ENCODE peak calls at places on chromosomes 13 and 19, in nine cellular contexts. Q, D, L, Y, V, I, E, R and K are unnamed samples.

GRCh38 chr19:1851581-1852293 is 3.5 kb upstream of the REXO1 start:
- DNase-seq in Q (no peak), D (peak), L (no peak), Y (no peak), V (no peak), I (no peak), E (no peak), R (peak), K (no peak)

GRCh38 chr19:44891016-44891882 is at the start of gene TOMM40:
- DNase-seq in Q (peak), D (peak), L (peak), Y (peak), V (no peak), I (peak), E (peak), R (no peak), K (no peak)

GRCh38 chr13:90551253-90551652 is 796.2 kb upstream of the MIR17HG start:
- DNase-seq in Q (no peak), D (no peak), L (no peak), Y (no peak), V (no peak), I (no peak), E (no peak), R (no peak), K (no peak)

GRCh38 chr13:103716689-103717088 is 650.5 kb upstream of the SLC10A2 start:
- DNase-seq in Q (no peak), D (no peak), L (no peak), Y (no peak), V (no peak), I (no peak), E (no peak), R (no peak), K (no peak)

GRCh38 chr13:112346899-112347229 is 29.3 kb upstream of the SPACA7 start:
- DNase-seq in Q (no peak), D (no peak), L (no peak), Y (no peak), V (no peak), I (no peak), E (no peak), R (no peak), K (no peak)

GRCh38 chr13:76455960-76456359 is 430.2 kb downstream of the KCTD12 start:
- DNase-seq in Q (peak), D (no peak), L (no peak), Y (peak), V (no peak), I (no peak), E (no peak), R (no peak), K (no peak)

GRCh38 chr13:105991622-105992254 is 543.7 kb downstream of the EFNB2 start:
- DNase-seq in Q (peak), D (no peak), L (peak), Y (peak), V (peak), I (no peak), E (no peak), R (no peak), K (peak)

GRCh38 chr19:40397568-40397906 is 7.6 kb upstream of the HIPK4 start:
- DNase-seq in Q (no peak), D (no peak), L (no peak), Y (no peak), V (no peak), I (no peak), E (no peak), R (peak), K (no peak)

GRCh38 chr13:81138353-81138995 is 797.5 kb upstream of the SPRY2 start:
- DNase-seq in Q (no peak), D (no peak), L (no peak), Y (no peak), V (no peak), I (no peak), E (no peak), R (peak), K (no peak)

GRCh38 chr13:74819549-74819948 is 662.4 kb downstream of the TBC1D4 start:
- DNase-seq in Q (peak), D (no peak), L (no peak), Y (peak), V (no peak), I (no peak), E (no peak), R (no peak), K (no peak)

GRCh38 chr13:74056829-74057564 is 77.2 kb downstream of the KLF12 start:
- DNase-seq in Q (no peak), D (no peak), L (no peak), Y (peak), V (no peak), I (no peak), E (no peak), R (no peak), K (no peak)

GRCh38 chr19:32018014-32018413 is 327.4 kb upstream of the ZNF507 start:
- DNase-seq in Q (peak), D (no peak), L (no peak), Y (no peak), V (peak), I (no peak), E (no peak), R (no peak), K (peak)

GRCh38 chr13:79435549-79435948 is 29.5 kb upstream of the RBM26 start:
- DNase-seq in Q (peak), D (no peak), L (peak), Y (peak), V (no peak), I (no peak), E (no peak), R (no peak), K (peak)

GRCh38 chr13:91356919-91357612 is 9.6 kb downstream of the MIR17HG start:
- DNase-seq in Q (no peak), D (no peak), L (no peak), Y (no peak), V (no peak), I (no peak), E (peak), R (no peak), K (no peak)

GRCh38 chr13:84810781-84811180 is 928.5 kb upstream of the SLITRK1 start:
- DNase-seq in Q (no peak), D (no peak), L (no peak), Y (no peak), V (no peak), I (no peak), E (no peak), R (no peak), K (no peak)

GRCh38 chr13:45137501-45137880 is 17.2 kb downstream of the GTF2F2 start:
- DNase-seq in Q (no peak), D (no peak), L (no peak), Y (no peak), V (no peak), I (no peak), E (no peak), R (no peak), K (no peak)

GRCh38 chr19:11699931-11700794 is 38.6 kb downstream of the ZNF823 start:
- DNase-seq in Q (peak), D (no peak), L (peak), Y (peak), V (no peak), I (no peak), E (peak), R (no peak), K (no peak)

GRCh38 chr13:102310691-102311432 is 91.0 kb downstream of the FGF14 start:
- DNase-seq in Q (no peak), D (no peak), L (no peak), Y (peak), V (no peak), I (no peak), E (no peak), R (no peak), K (no peak)

GRCh38 chr13:21343659-21344058 is 115.4 kb downstream of the ZDHHC20 start:
- DNase-seq in Q (no peak), D (no peak), L (no peak), Y (no peak), V (no peak), I (no peak), E (no peak), R (no peak), K (no peak)

GRCh38 chr19:9523885-9524474 is 14.5 kb downstream of the ZNF426 start:
- DNase-seq in Q (peak), D (no peak), L (no peak), Y (peak), V (no peak), I (no peak), E (no peak), R (no peak), K (no peak)
- H3K4me3 ChIP-seq in Q (no peak), D (peak), L (no peak), Y (no peak), V (peak), I (no peak), E (no peak), R (no peak), K (no peak)

GRCh38 chr13:59346861-59347470 is 816.8 kb downstream of the DIAPH3 start:
- DNase-seq in Q (no peak), D (no peak), L (no peak), Y (no peak), V (no peak), I (no peak), E (no peak), R (no peak), K (no peak)

GRCh38 chr13:59343132-59343531 is 820.6 kb downstream of the DIAPH3 start:
- DNase-seq in Q (no peak), D (no peak), L (no peak), Y (no peak), V (no peak), I (no peak), E (no peak), R (no peak), K (no peak)

GRCh38 chr13:59345316-59345715 is 818.4 kb downstream of the DIAPH3 start:
- DNase-seq in Q (peak), D (no peak), L (no peak), Y (peak), V (no peak), I (no peak), E (no peak), R (no peak), K (no peak)

GRCh38 chr13:59342396-59342795 is 821.3 kb downstream of the DIAPH3 start:
- DNase-seq in Q (no peak), D (no peak), L (no peak), Y (peak), V (no peak), I (no peak), E (no peak), R (no peak), K (no peak)

GRCh38 chr13:59343993-59344780 is 819.5 kb downstream of the DIAPH3 start:
- DNase-seq in Q (no peak), D (no peak), L (no peak), Y (no peak), V (no peak), I (no peak), E (no peak), R (no peak), K (no peak)
- TF ChIP-seq CTCF in Q (no peak), D (no peak), L (no peak), Y (no peak), V (no peak), I (no peak), E (no peak), R (no peak), K (no peak)

GRCh38 chr19:33375156-33375744 is 1.7 kb downstream of the CEBPG start:
- DNase-seq in Q (no peak), D (no peak), L (no peak), Y (no peak), V (no peak), I (no peak), E (no peak), R (no peak), K (no peak)

GRCh38 chr19:33376423-33376822 is 2.9 kb downstream of the CEBPG start:
- DNase-seq in Q (peak), D (no peak), L (peak), Y (peak), V (no peak), I (no peak), E (no peak), R (no peak), K (peak)

GRCh38 chr19:33377586-33378475 is 4.3 kb downstream of the CEBPG start:
- DNase-seq in Q (peak), D (no peak), L (no peak), Y (peak), V (no peak), I (no peak), E (no peak), R (peak), K (no peak)

GRCh38 chr19:33375760-33376159 is 2.3 kb downstream of the CEBPG start:
- DNase-seq in Q (peak), D (no peak), L (no peak), Y (peak), V (no peak), I (no peak), E (no peak), R (no peak), K (no peak)

GRCh38 chr19:33376931-33377557 is 3.5 kb downstream of the CEBPG start:
- DNase-seq in Q (no peak), D (no peak), L (peak), Y (no peak), V (no peak), I (no peak), E (no peak), R (no peak), K (no peak)
- H3K4me3 ChIP-seq in Q (no peak), D (no peak), L (peak), Y (no peak), V (no peak), I (no peak), E (no peak), R (no peak), K (no peak)

DNA sequence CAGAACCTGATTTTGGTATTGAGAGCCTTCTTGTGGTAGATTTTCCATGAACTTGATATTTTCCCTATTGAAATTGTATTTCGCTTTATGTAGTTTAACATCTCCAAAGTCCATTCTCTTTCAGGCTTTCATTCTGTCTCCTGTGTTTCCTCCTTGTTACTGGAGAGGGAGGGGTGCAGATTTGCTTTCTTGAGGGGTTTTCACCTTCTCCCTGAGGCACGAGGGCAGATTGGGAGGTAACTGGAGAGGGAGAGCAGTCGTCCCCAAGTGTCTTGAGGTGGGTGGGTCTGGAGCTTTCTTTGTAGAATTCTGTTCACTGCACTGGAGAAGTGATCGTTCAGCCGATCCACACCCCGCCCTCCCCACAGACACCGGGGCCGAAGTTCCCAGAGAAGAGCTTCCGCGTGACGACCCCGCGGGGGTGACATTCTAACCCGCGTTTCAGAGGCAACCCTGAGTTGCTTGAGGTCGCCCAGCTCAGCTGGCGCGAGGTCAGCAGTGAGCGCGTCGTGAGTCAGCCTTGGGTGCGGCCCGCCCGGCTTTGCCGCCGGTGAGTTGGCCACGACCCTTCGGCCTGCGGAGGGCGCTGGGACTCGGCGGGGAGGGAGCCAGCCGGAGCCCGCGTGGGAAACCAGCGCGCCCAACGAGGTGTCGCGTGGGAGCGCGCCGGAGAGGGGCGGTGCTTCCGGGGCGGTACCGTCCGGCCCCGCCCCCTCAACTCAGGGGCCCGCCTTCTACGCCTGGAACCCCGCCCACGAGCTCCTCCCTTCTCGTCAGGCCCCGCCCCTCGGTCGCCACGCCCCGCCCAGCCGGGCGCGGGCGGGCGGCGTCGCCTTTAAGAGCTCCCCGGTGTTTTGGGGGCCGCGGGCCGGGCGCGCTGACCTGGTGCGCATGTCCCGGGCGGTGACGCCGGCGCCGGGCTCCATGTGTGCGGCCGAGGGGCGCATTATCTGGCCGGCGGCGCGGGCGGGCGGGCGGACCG is at the start of gene GATAD2A:
- DNase-seq in Q (peak), D (peak), L (peak), Y (peak), V (peak), I (peak), E (peak), R (peak), K (no peak)
- TF ChIP-seq CTCF in Q (no peak), D (peak), L (no peak), Y (peak), V (no peak), I (peak), E (peak), R (peak), K (peak)

DNA sequence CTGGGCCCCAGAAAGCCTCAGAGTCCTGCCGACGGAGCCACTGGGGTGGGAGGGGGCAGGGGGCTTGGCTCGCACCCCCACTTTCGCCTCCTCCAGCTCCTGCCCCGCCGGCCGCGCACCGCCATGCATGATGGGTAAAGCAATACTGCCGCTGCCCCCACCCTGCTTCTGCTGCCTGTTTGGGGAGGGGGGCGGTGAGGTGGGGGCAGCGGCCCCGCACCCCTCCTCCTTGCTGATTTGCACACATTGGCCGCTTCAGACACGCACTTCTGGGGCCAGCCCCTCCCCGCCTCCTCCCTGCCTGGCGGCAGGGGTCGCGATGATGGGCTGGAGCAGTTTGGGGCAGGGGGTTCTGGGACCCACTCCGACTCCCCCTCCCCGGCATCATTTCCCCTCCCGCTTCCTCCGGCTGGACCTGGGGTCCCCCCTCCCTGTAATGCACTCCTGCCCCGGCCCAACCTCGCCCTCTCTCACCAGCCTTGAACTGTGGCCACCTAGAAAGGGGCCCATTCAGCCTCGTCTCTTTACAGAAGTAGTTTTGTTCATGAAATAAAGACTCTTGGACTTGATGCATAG is 1.6 kb upstream of the HPN start:
- DNase-seq in Q (no peak), D (no peak), L (no peak), Y (no peak), V (no peak), I (no peak), E (no peak), R (peak), K (no peak)
- H3K4me3 ChIP-seq in Q (no peak), D (peak), L (no peak), Y (no peak), V (no peak), I (no peak), E (no peak), R (peak), K (no peak)

GRCh38 chr13:20118268-20119140 is 42.3 kb downstream of the GJA3 start:
- DNase-seq in Q (peak), D (peak), L (peak), Y (peak), V (no peak), I (no peak), E (peak), R (peak), K (no peak)
- TF ChIP-seq CTCF in Q (no peak), D (no peak), L (no peak), Y (no peak), V (no peak), I (no peak), E (peak), R (no peak), K (no peak)

GRCh38 chr19:48728882-48729645 is 9.5 kb upstream of the MAMSTR start:
- DNase-seq in Q (no peak), D (no peak), L (no peak), Y (peak), V (no peak), I (no peak), E (no peak), R (peak), K (no peak)
- H3K4me3 ChIP-seq in Q (no peak), D (peak), L (no peak), Y (no peak), V (peak), I (no peak), E (no peak), R (peak), K (no peak)

GRCh38 chr13:23899555-23899954 is 2.3 kb upstream of the C1QTNF9B start:
- DNase-seq in Q (peak), D (no peak), L (peak), Y (peak), V (no peak), I (no peak), E (peak), R (no peak), K (no peak)
- TF ChIP-seq CTCF in Q (peak), D (peak), L (peak), Y (peak), V (no peak), I (peak), E (peak), R (peak), K (peak)

GRCh38 chr19:52554216-52554971 is 15.7 kb upstream of the ZNF701 start:
- DNase-seq in Q (no peak), D (no peak), L (no peak), Y (peak), V (no peak), I (no peak), E (no peak), R (no peak), K (no peak)
- H3K4me3 ChIP-seq in Q (no peak), D (peak), L (no peak), Y (no peak), V (no peak), I (no peak), E (no peak), R (no peak), K (no peak)